ENCODE peak calls at places on chromosome 12, in seven cellular contexts. One of them, this sample, is unnamed.

GRCh38 chr12:25972783-25973182 is 14.3 kb downstream of the RASSF8 start:
- DNase-seq in GM12891: no peak
- DNase-seq in HepG2: no peak
- DNase-seq in K562: no peak
- DNase-seq in GM12878: no peak
- DNase-seq in SK-N-SH: no peak
- DNase-seq in H1: no peak
- DNase-seq in this sample: no peak

GRCh38 chr12:120689397-120690082 is 2.6 kb downstream of the MLEC start:
- DNase-seq in GM12891: no peak
- DNase-seq in HepG2: peak
- DNase-seq in K562: no peak
- DNase-seq in GM12878: no peak
- DNase-seq in SK-N-SH: no peak
- DNase-seq in H1: no peak
- DNase-seq in this sample: no peak

GRCh38 chr12:17216156-17216555 is 610.2 kb upstream of the LMO3 start:
- DNase-seq in GM12891: no peak
- DNase-seq in HepG2: no peak
- DNase-seq in K562: no peak
- DNase-seq in GM12878: no peak
- DNase-seq in SK-N-SH: no peak
- DNase-seq in H1: no peak
- DNase-seq in this sample: no peak

GRCh38 chr12:3014641-3015040 is 55.4 kb downstream of the TEAD4 start:
- DNase-seq in GM12891: no peak
- DNase-seq in HepG2: no peak
- DNase-seq in K562: no peak
- DNase-seq in GM12878: no peak
- DNase-seq in SK-N-SH: no peak
- DNase-seq in H1: no peak
- DNase-seq in this sample: no peak

GRCh38 chr12:111976291-111976690 is 36.7 kb downstream of the TMEM116 start:
- DNase-seq in GM12891: no peak
- DNase-seq in HepG2: no peak
- DNase-seq in K562: no peak
- DNase-seq in GM12878: no peak
- DNase-seq in SK-N-SH: no peak
- DNase-seq in H1: no peak
- DNase-seq in this sample: no peak

GRCh38 chr12:15001733-15002471 is 29.1 kb downstream of the PDE6H start:
- DNase-seq in GM12891: no peak
- DNase-seq in HepG2: peak
- DNase-seq in K562: no peak
- DNase-seq in GM12878: no peak
- DNase-seq in SK-N-SH: no peak
- DNase-seq in H1: peak
- DNase-seq in this sample: no peak

GRCh38 chr12:92424338-92424737 is 278.5 kb upstream of the PLEKHG7 start:
- DNase-seq in GM12891: no peak
- DNase-seq in HepG2: no peak
- DNase-seq in K562: no peak
- DNase-seq in GM12878: no peak
- DNase-seq in SK-N-SH: no peak
- DNase-seq in H1: no peak
- DNase-seq in this sample: no peak

GRCh38 chr12:115132145-115132544 is 448.2 kb upstream of the TBX3 start:
- DNase-seq in GM12891: no peak
- DNase-seq in HepG2: no peak
- DNase-seq in K562: no peak
- DNase-seq in GM12878: no peak
- DNase-seq in SK-N-SH: no peak
- DNase-seq in H1: no peak
- DNase-seq in this sample: no peak

GRCh38 chr12:13534645-13535398 is 338.3 kb downstream of the EMP1 start:
- DNase-seq in GM12891: no peak
- DNase-seq in HepG2: peak
- DNase-seq in K562: peak
- DNase-seq in GM12878: no peak
- DNase-seq in SK-N-SH: peak
- DNase-seq in H1: peak
- DNase-seq in this sample: no peak

GRCh38 chr12:111585619-111586135 is 13.4 kb downstream of the ATXN2 start:
- DNase-seq in GM12891: no peak
- DNase-seq in HepG2: no peak
- DNase-seq in K562: no peak
- DNase-seq in GM12878: no peak
- DNase-seq in SK-N-SH: no peak
- DNase-seq in H1: no peak
- DNase-seq in this sample: no peak

GRCh38 chr12:19482551-19483109 is 43.3 kb downstream of the AEBP2 start:
- DNase-seq in GM12891: no peak
- DNase-seq in HepG2: no peak
- DNase-seq in K562: peak
- DNase-seq in GM12878: peak
- DNase-seq in SK-N-SH: peak
- DNase-seq in H1: peak
- DNase-seq in this sample: peak

GRCh38 chr12:130102266-130102665 is 60.0 kb upstream of the FZD10 start:
- DNase-seq in GM12891: no peak
- DNase-seq in HepG2: no peak
- DNase-seq in K562: no peak
- DNase-seq in GM12878: no peak
- DNase-seq in SK-N-SH: no peak
- DNase-seq in H1: no peak
- DNase-seq in this sample: no peak

GRCh38 chr12:55705802-55706402 is 1.8 kb downstream of the ITGA7 start:
- DNase-seq in GM12891: no peak
- DNase-seq in HepG2: no peak
- DNase-seq in K562: peak
- DNase-seq in GM12878: no peak
- DNase-seq in SK-N-SH: no peak
- DNase-seq in H1: peak
- DNase-seq in this sample: no peak

GRCh38 chr12:52782502-52782901 is 5.4 kb upstream of the KRT76 start:
- DNase-seq in GM12891: no peak
- DNase-seq in HepG2: no peak
- DNase-seq in K562: no peak
- DNase-seq in GM12878: no peak
- DNase-seq in SK-N-SH: no peak
- DNase-seq in H1: no peak
- DNase-seq in this sample: no peak

GRCh38 chr12:105485321-105485910 is 154.9 kb downstream of the C12orf75 start:
- DNase-seq in GM12891: no peak
- DNase-seq in HepG2: no peak
- DNase-seq in K562: no peak
- DNase-seq in GM12878: no peak
- DNase-seq in SK-N-SH: no peak
- DNase-seq in H1: no peak
- DNase-seq in this sample: no peak

GRCh38 chr12:18242380-18243089 is 18.8 kb upstream of the PIK3C2G start:
- DNase-seq in GM12891: no peak
- DNase-seq in HepG2: peak
- DNase-seq in K562: no peak
- DNase-seq in GM12878: no peak
- DNase-seq in SK-N-SH: no peak
- DNase-seq in H1: no peak
- DNase-seq in this sample: no peak

GRCh38 chr12:2124466-2125023 is 71.8 kb downstream of the CACNA1C start:
- DNase-seq in GM12891: no peak
- DNase-seq in HepG2: no peak
- DNase-seq in K562: no peak
- DNase-seq in GM12878: no peak
- DNase-seq in SK-N-SH: no peak
- DNase-seq in H1: no peak
- DNase-seq in this sample: no peak

GRCh38 chr12:32765906-32766305 is 10.2 kb upstream of the YARS2 start:
- DNase-seq in GM12891: no peak
- DNase-seq in HepG2: no peak
- DNase-seq in K562: no peak
- DNase-seq in GM12878: no peak
- DNase-seq in SK-N-SH: no peak
- DNase-seq in H1: no peak
- DNase-seq in this sample: no peak

GRCh38 chr12:53695148-53696138 is 19.6 kb upstream of the ATP5MC2 start:
- DNase-seq in GM12891: no peak
- DNase-seq in HepG2: no peak
- DNase-seq in K562: peak
- DNase-seq in GM12878: no peak
- DNase-seq in SK-N-SH: peak
- DNase-seq in H1: peak
- DNase-seq in this sample: no peak

GRCh38 chr12:24835377-24835776 is 113.5 kb downstream of the BCAT1 start:
- DNase-seq in GM12891: no peak
- DNase-seq in HepG2: no peak
- DNase-seq in K562: no peak
- DNase-seq in GM12878: no peak
- DNase-seq in SK-N-SH: no peak
- DNase-seq in H1: no peak
- DNase-seq in this sample: no peak

GRCh38 chr12:24840046-24840800 is 108.7 kb downstream of the BCAT1 start:
- DNase-seq in GM12891: no peak
- DNase-seq in HepG2: no peak
- DNase-seq in K562: no peak
- DNase-seq in GM12878: no peak
- DNase-seq in SK-N-SH: no peak
- DNase-seq in H1: no peak
- DNase-seq in this sample: no peak

GRCh38 chr12:24839268-24839791 is 109.6 kb downstream of the BCAT1 start:
- DNase-seq in GM12891: no peak
- DNase-seq in HepG2: no peak
- DNase-seq in K562: no peak
- DNase-seq in GM12878: peak
- DNase-seq in SK-N-SH: no peak
- DNase-seq in H1: no peak
- DNase-seq in this sample: peak

GRCh38 chr12:24833513-24833912 is 115.4 kb downstream of the BCAT1 start:
- DNase-seq in GM12891: no peak
- DNase-seq in HepG2: no peak
- DNase-seq in K562: no peak
- DNase-seq in GM12878: no peak
- DNase-seq in SK-N-SH: no peak
- DNase-seq in H1: no peak
- DNase-seq in this sample: no peak

DNA sequence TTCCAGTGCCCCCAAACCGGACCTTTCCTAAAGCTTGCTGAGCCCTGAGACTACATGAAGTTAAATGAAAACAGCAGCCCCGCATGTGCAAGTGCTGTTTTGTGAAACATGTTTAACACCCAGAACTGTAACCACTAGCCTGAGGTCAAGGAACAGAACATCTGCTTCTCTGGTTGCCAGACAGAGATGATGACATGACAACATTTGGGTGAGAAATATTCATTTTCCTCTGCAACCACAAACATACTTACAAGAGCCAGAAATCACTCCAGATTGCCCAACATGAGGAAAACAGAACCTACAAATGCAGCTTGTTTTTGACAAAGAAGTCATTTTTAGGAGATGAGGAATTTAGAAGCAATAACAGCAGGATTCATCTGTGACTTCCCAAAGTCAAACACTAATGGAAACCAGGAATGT is 110.4 kb downstream of the BCAT1 start:
- DNase-seq in GM12891: no peak
- DNase-seq in HepG2: no peak
- DNase-seq in K562: no peak
- DNase-seq in GM12878: peak
- DNase-seq in SK-N-SH: peak
- DNase-seq in H1: no peak
- DNase-seq in this sample: no peak
- TF ChIP-seq TAF1 in GM12891: no peak
- TF ChIP-seq TAF1 in HepG2: no peak
- TF ChIP-seq TAF1 in K562: no peak
- TF ChIP-seq TAF1 in GM12878: no peak
- TF ChIP-seq TAF1 in SK-N-SH: no peak
- TF ChIP-seq TAF1 in H1: no peak
- TF ChIP-seq TAF1 in this sample: no peak

GRCh38 chr12:79374543-79374942 is 316.2 kb downstream of the PAWR start:
- DNase-seq in GM12891: no peak
- DNase-seq in HepG2: no peak
- DNase-seq in K562: no peak
- DNase-seq in GM12878: no peak
- DNase-seq in SK-N-SH: no peak
- DNase-seq in H1: no peak
- DNase-seq in this sample: no peak

GRCh38 chr12:79375050-79375449 is 315.7 kb downstream of the PAWR start:
- DNase-seq in GM12891: no peak
- DNase-seq in HepG2: no peak
- DNase-seq in K562: no peak
- DNase-seq in GM12878: no peak
- DNase-seq in SK-N-SH: no peak
- DNase-seq in H1: no peak
- DNase-seq in this sample: no peak

GRCh38 chr12:79370021-79370420 is 320.7 kb downstream of the PAWR start:
- DNase-seq in GM12891: no peak
- DNase-seq in HepG2: no peak
- DNase-seq in K562: no peak
- DNase-seq in GM12878: no peak
- DNase-seq in SK-N-SH: no peak
- DNase-seq in H1: no peak
- DNase-seq in this sample: no peak

GRCh38 chr12:79373896-79374499 is 316.8 kb downstream of the PAWR start:
- DNase-seq in GM12891: peak
- DNase-seq in HepG2: peak
- DNase-seq in K562: peak
- DNase-seq in GM12878: no peak
- DNase-seq in SK-N-SH: peak
- DNase-seq in H1: peak
- DNase-seq in this sample: no peak

GRCh38 chr12:79371226-79371625 is 319.5 kb downstream of the PAWR start:
- DNase-seq in GM12891: no peak
- DNase-seq in HepG2: no peak
- DNase-seq in K562: no peak
- DNase-seq in GM12878: no peak
- DNase-seq in SK-N-SH: no peak
- DNase-seq in H1: no peak
- DNase-seq in this sample: no peak
- TF ChIP-seq TAF1 in GM12891: no peak
- TF ChIP-seq TAF1 in HepG2: no peak
- TF ChIP-seq TAF1 in K562: no peak
- TF ChIP-seq TAF1 in GM12878: no peak
- TF ChIP-seq TAF1 in SK-N-SH: no peak
- TF ChIP-seq TAF1 in H1: no peak
- TF ChIP-seq TAF1 in this sample: no peak

DNA sequence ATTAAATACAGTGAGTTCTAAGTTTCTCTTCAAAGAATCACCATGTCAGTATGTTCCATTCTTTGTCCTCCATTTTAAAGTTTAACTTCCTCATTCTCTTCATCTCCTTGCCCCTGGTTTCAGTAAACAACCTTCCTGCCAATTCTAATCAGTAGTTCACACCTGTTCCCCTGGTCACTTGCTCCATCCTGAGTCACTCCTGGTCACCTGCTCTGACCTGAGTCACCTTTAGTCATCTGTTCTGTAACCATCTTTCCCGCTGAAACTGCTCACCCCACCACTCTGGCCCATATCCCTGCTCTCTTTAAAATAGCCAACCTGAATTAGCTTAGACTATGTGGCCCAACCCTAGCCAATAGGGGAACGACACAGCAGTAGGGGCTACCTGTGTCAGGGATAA is 1447.4 kb upstream of the TMEM132C start:
- DNase-seq in GM12891: no peak
- DNase-seq in HepG2: no peak
- DNase-seq in K562: no peak
- DNase-seq in GM12878: no peak
- DNase-seq in SK-N-SH: no peak
- DNase-seq in H1: no peak
- DNase-seq in this sample: no peak
- TF ChIP-seq TAF1 in GM12891: no peak
- TF ChIP-seq TAF1 in HepG2: no peak
- TF ChIP-seq TAF1 in K562: no peak
- TF ChIP-seq TAF1 in GM12878: no peak
- TF ChIP-seq TAF1 in SK-N-SH: no peak
- TF ChIP-seq TAF1 in H1: no peak
- TF ChIP-seq TAF1 in this sample: no peak

GRCh38 chr12:27851311-27851710 is 71.3 kb upstream of the MANSC4 start:
- DNase-seq in GM12891: no peak
- DNase-seq in HepG2: no peak
- DNase-seq in K562: no peak
- DNase-seq in GM12878: no peak
- DNase-seq in SK-N-SH: no peak
- DNase-seq in H1: no peak
- DNase-seq in this sample: no peak
- TF ChIP-seq TAF1 in GM12891: no peak
- TF ChIP-seq TAF1 in HepG2: no peak
- TF ChIP-seq TAF1 in K562: no peak
- TF ChIP-seq TAF1 in GM12878: no peak
- TF ChIP-seq TAF1 in SK-N-SH: no peak
- TF ChIP-seq TAF1 in H1: no peak
- TF ChIP-seq TAF1 in this sample: no peak

This sample was measured in GM12892.